ENCODE peak calls at places on chromosomes 12 and 14, in five cellular contexts. Z is MM.1S, K is PC-3, B is HCT116, C is OCI-LY7. J is an unnamed sample.
A peak's percentile ranks its signal among the peaks of the same experiment; 100 is the strongest.

GRCh38 chr14:38730420-38730819 is 372.6 kb downstream of the SEC23A start:
- DNase-seq in Z (no peak), B (no peak), K (no peak), C (no peak), J (no peak)

GRCh38 chr12:124412646-124413015 is 117.7 kb downstream of the RFLNA start:
- DNase-seq in B (no peak), Z (no peak), K (no peak), C (no peak), J (no peak)

GRCh38 chr14:64728106-64728505 is 23.9 kb downstream of the PLEKHG3 start:
- DNase-seq in Z (no peak), C (no peak), B (no peak), K (no peak), J (no peak)

GRCh38 chr12:46395308-46395707 is 22.7 kb upstream of the SLC38A2 start:
- DNase-seq in C (no peak), Z (no peak), K (no peak), B (no peak), J (no peak)

GRCh38 chr14:35533357-35534129 is 421 bp upstream of the INSM2 start:
- DNase-seq in Z (peak; percentile 48), B (no peak), C (peak; percentile 74), K (peak; percentile 69), J (peak; percentile 55)

GRCh38 chr14:103385994-103386491 is 828 bp downstream of the MARK3 start:
- DNase-seq in Z (peak; percentile 8), C (peak; percentile 50), K (peak; percentile 17), B (no peak), J (peak; percentile 50)

GRCh38 chr14:100775351-100775830 is 48.7 kb downstream of the DLK1 start:
- DNase-seq in K (no peak), B (no peak), C (no peak), Z (no peak), J (no peak)

GRCh38 chr14:70525691-70526090 is 9.1 kb downstream of the ADAM20 start:
- DNase-seq in Z (no peak), C (no peak), K (no peak), B (no peak), J (no peak)

GRCh38 chr12:68775121-68775520 is 29.1 kb downstream of the SLC35E3 start:
- DNase-seq in Z (no peak), K (no peak), B (no peak), C (no peak), J (no peak)

GRCh38 chr12:86530996-86531655 is 274.9 kb upstream of the MGAT4C start:
- DNase-seq in B (no peak), K (no peak), C (no peak), Z (no peak), J (no peak)

GRCh38 chr12:28872654-28873268 is 276.3 kb upstream of the FAR2 start:
- DNase-seq in K (peak; percentile 100), C (peak; percentile 27), B (peak; percentile 46), Z (peak; percentile 65), J (peak; percentile 56)

GRCh38 chr14:65373671-65374039 is 38.9 kb upstream of the FUT8 start:
- DNase-seq in B (no peak), C (no peak), Z (no peak), K (peak; percentile 29), J (no peak)

GRCh38 chr14:85528882-85529585 is 910 bp upstream of the FLRT2 start:
- DNase-seq in K (peak; percentile 29), Z (no peak), B (no peak), C (no peak), J (peak; percentile 2)

GRCh38 chr14:104130974-104131651 is 7.3 kb upstream of the KIF26A start:
- DNase-seq in B (no peak), C (peak; percentile 54), K (peak; percentile 79), Z (peak; percentile 17), J (peak; percentile 48)

DNA sequence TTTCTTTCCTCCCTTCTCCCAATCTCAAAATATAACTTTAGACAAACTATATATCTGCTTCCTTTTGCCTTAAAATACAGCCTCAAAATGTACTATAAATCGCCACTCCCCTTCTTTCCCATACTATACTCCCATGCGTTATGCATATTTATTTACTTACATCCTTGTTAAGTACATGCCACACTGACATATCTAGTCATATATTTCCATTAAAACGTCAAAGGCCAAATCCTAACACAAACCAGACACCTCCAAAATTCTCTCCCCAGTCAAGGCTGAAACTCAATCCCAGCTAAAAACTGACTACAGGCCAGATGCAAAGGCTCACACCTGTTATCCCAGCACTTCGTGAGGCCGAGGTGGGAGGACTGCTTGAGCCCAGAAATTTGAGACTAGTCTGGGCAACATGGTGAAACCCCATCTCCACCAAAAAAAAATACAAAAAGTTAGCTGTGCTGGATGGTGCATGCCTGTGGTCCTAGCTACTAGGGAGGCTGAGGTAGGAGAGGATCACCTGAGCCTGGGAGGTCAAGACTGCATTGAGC is 5.7 kb upstream of the CAND1 start:
- DNase-seq in B (no peak), Z (no peak), C (no peak), K (no peak), J (no peak)
- H2AFZ ChIP-seq in B (no peak overlapping the region), Z (no peak overlapping the region), C (no peak overlapping the region), K (no peak overlapping the region), J (no peak overlapping the region)

GRCh38 chr14:98458702-98459101 is 813.3 kb downstream of the BCL11B start:
- DNase-seq in B (no peak), C (no peak), K (no peak), Z (no peak), J (no peak)
- H3K9me2 ChIP-seq in B (no peaks in the 10 kb centered on the region), C (no peaks in the 10 kb centered on the region), K (no peaks in the 10 kb centered on the region), Z (no peaks in the 10 kb centered on the region), J (no peaks in the 10 kb centered on the region)

GRCh38 chr12:57889541-57889989 is 43.0 kb upstream of the CTDSP2 start:
- DNase-seq in C (no peak), Z (no peak), K (no peak), B (no peak), J (no peak)

GRCh38 chr12:57890191-57891120 is 43.9 kb upstream of the CTDSP2 start:
- DNase-seq in Z (no peak), C (no peak), K (peak; percentile 91), B (no peak), J (peak; percentile 95)

GRCh38 chr12:57892232-57892987 is 45.9 kb upstream of the CTDSP2 start:
- DNase-seq in Z (no peak), K (no peak), C (no peak), B (no peak), J (no peak)

GRCh38 chr12:57893460-57894353 is 47.2 kb upstream of the CTDSP2 start:
- DNase-seq in Z (no peak), C (no peak), K (no peak), B (no peak), J (no peak)

GRCh38 chr12:57891639-57892228 is 45.2 kb upstream of the CTDSP2 start:
- DNase-seq in K (no peak), C (no peak), Z (no peak), B (no peak), J (no peak)
- H3K4me1 ChIP-seq in K (peaks cover 45% of the 10 kb centered on the region), C (peaks cover 80% of the 10 kb centered on the region), Z (peaks cover 26% of the 10 kb centered on the region), B (peaks cover 26% of the 10 kb centered on the region), J (peaks cover 78% of the 10 kb centered on the region)

DNA sequence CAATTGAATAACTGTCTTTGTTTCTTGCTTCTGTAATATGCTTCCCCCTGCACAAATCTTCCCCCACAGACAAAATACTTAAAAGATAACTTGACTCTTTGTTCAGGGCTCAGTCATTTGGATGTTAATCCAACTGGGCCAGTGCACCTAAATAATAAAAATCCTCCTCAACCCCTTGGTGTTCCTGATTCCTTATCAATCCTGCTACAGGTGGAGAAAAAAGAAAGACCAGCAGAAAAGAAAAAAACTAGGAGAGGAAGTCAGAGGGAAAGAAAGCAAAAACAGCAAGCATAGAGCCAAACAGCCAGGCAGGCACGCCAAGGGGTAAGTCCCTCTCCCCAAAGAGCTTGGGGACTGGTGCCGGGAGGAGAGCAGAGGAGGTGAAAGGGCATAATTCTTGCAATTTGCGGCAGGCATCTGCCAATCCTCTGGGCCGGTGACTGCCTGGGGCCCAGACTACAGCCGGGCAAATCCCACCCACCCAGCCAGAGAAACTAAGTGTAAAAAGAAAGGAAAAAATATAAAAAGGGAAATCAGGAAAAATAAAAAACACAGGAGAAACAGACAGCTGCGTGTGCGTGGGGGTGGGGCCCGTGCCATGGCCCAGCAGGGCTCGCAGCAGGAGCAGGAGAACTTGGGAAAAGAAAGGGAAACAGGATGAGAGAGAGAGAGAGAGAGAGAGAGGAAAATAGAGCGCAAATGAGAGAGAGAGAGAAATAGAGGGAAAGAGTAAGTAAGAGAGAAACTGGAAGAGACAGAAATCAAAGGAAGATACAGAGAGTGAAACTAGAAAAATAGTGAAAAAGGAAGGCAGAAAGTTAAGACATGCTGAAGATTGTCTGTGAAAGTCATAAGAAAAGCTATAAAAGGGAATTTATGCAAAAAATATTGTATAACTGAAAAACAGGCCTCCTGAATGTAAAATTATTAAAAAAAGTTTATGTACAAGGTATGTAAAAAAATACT is 21.4 kb downstream of the KLRK1 start:
- DNase-seq in Z (no peak), K (no peak), C (no peak), B (no peak), J (no peak)
- H2AFZ ChIP-seq in Z (no peak overlapping the region), K (no peak overlapping the region), C (no peak overlapping the region), B (no peak overlapping the region), J (no peak overlapping the region)

DNA sequence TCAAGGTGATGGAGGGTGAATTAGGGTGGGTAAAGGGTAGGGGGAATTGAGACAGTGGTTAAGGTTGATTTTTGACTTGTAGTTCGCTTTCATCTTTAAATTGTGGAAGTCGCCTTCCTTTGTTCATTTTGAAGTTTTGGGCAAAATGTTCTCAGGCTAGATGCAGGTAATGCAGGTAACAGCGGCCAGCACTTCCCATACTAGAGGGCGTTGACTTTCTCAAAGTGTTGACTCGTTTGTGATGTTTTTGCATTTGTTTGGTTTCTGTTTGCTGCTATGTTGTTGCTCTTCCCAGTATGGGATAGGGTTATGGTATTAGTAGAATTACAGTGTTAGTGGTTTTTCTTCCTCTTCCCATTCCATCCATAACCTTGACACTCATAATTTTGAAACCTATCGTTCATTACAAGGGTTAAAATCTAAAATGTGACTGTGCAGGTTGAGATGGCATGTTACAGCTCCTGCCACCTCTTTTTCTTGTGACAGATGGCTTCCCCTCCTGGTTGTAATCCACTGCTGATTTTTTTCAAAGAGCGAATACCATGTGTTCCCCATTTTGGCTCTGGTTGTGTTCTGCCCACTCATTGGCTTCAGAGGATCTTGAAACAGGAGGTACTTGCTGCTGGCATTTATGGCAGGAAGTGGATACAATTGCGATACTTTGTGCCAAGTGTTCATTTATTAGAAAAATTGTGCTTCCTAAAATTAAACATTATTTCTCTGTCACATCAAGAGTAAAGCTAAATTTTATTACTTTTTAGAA is 57.1 kb downstream of the ERC1 start:
- DNase-seq in K (no peak), B (no peak), Z (no peak), C (no peak), J (no peak)
- H3K9me2 ChIP-seq in K (no peaks in the 10 kb centered on the region), B (no peaks in the 10 kb centered on the region), Z (no peaks in the 10 kb centered on the region), C (no peaks in the 10 kb centered on the region), J (no peaks in the 10 kb centered on the region)

DNA sequence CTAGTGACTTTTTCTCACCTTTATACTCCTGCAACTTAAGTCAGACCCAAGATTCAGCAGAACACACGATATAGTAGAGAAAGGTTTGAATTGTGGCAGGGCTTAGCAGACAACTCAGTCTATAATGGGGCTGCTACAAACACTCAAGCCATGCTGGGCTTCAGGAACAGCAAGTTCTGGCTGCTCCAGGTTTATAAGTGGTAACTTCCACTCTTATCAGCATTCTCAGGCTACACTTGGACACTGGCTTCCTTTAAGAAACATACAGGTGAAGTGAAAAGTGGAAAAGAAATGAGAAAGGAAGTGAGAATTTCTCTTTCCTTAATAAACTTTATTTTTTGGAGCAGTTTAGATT is 21.7 kb downstream of the PLEKHD1 start:
- DNase-seq in Z (no peak), K (no peak), B (no peak), C (no peak), J (no peak)
- H3K4me1 ChIP-seq in Z (no peaks in the 10 kb centered on the region), K (no peaks in the 10 kb centered on the region), B (peaks cover 20% of the 10 kb centered on the region), C (no peaks in the 10 kb centered on the region), J (peaks cover 13% of the 10 kb centered on the region)

GRCh38 chr12:85076688-85077430 is 40.7 kb downstream of the LRRIQ1 start:
- DNase-seq in K (peak; percentile 93), C (peak; percentile 45), Z (peak; percentile 70), B (peak; percentile 81), J (peak; percentile 41)
- H2AFZ ChIP-seq in K (peak overlapping the region; percentile 12), C (peak overlapping the region; percentile 21), Z (no peak overlapping the region), B (peak overlapping the region; percentile 66), J (no peak overlapping the region)

J was measured in PC-9.